ENCODE peak calls at places on chromosomes 7 and 10, in nine cellular contexts. Y is Calu3, S is substantia nigra, D is DMS79 treated with DMSO at 0.1 percent for 48 hours, P is NCI-H510A treated with DMSO at 0.1 percent for 48 hours, W is amniotic stem cell, T is Caki2, A is GM19239, I is hepatocyte. K is an unnamed sample.

GRCh38 chr10:26914898-26915297 is 54.1 kb upstream of the ABI1 start:
- DNase-seq in Y (no peak), S (no peak), D (no peak), P (no peak), W (no peak), T (no peak), A (no peak), I (no peak), K (no peak)

GRCh38 chr10:74683067-74683466 is 143.3 kb upstream of the KAT6B start:
- DNase-seq in Y (no peak), S (no peak), D (no peak), P (peak), W (no peak), T (no peak), A (no peak), I (no peak), K (no peak)

GRCh38 chr10:70584941-70585544 is 17.5 kb downstream of the PRF1 start:
- DNase-seq in Y (no peak), S (no peak), D (peak), P (peak), W (no peak), T (no peak), A (no peak), I (peak), K (peak)

GRCh38 chr7:36091571-36092176 is 61.4 kb upstream of the EEPD1 start:
- DNase-seq in Y (no peak), S (no peak), D (no peak), P (no peak), W (no peak), T (no peak), A (no peak), I (no peak), K (no peak)

GRCh38 chr10:124002391-124003069 is 90.9 kb downstream of the CHST15 start:
- DNase-seq in Y (no peak), S (no peak), D (no peak), P (no peak), W (no peak), T (no peak), A (no peak), I (no peak), K (no peak)

GRCh38 chr10:27779462-27779861 is 33.8 kb upstream of the MKX start:
- DNase-seq in Y (no peak), S (no peak), D (no peak), P (no peak), W (no peak), T (no peak), A (no peak), I (no peak), K (no peak)

GRCh38 chr7:4753610-4754432 is 21.6 kb upstream of the AP5Z1 start:
- DNase-seq in Y (peak), S (peak), D (peak), P (peak), W (peak), T (peak), A (peak), I (peak), K (peak)

GRCh38 chr7:41029072-41029492 is 673.8 kb downstream of the INHBA start:
- DNase-seq in Y (peak), S (no peak), D (no peak), P (no peak), W (peak), T (peak), A (no peak), I (peak), K (no peak)

GRCh38 chr10:91672021-91672608 is 39.2 kb upstream of the PPP1R3C start:
- DNase-seq in Y (no peak), S (no peak), D (peak), P (peak), W (peak), T (no peak), A (no peak), I (peak), K (no peak)

GRCh38 chr7:143375298-143376034 is 5.7 kb upstream of the ZYX start:
- DNase-seq in Y (no peak), S (no peak), D (no peak), P (no peak), W (no peak), T (no peak), A (no peak), I (no peak), K (no peak)

GRCh38 chr10:30059209-30060107 is at the start of gene JCAD:
- DNase-seq in Y (peak), S (peak), D (no peak), P (peak), W (no peak), T (peak), A (peak), I (peak), K (peak)

GRCh38 chr10:79385392-79385795 is 38.1 kb downstream of the PPIF start:
- DNase-seq in Y (no peak), S (no peak), D (no peak), P (no peak), W (no peak), T (no peak), A (no peak), I (no peak), K (no peak)

GRCh38 chr7:158043461-158044155 is 544.0 kb downstream of the PTPRN2 start:
- DNase-seq in Y (no peak), S (no peak), D (peak), P (no peak), W (no peak), T (no peak), A (no peak), I (no peak), K (no peak)

GRCh38 chr10:105252908-105253307 is 611.8 kb downstream of the SORCS3 start:
- DNase-seq in Y (no peak), S (no peak), D (no peak), P (no peak), W (no peak), T (peak), A (no peak), I (no peak), K (no peak)

GRCh38 chr7:105013818-105014724 is at the start of gene KMT2E:
- DNase-seq in Y (peak), S (peak), D (peak), P (peak), W (peak), T (peak), A (no peak), I (peak), K (peak)

GRCh38 chr7:43537765-43538403 is 45.0 kb upstream of the STK17A start:
- DNase-seq in Y (no peak), S (no peak), D (no peak), P (no peak), W (no peak), T (peak), A (no peak), I (no peak), K (no peak)

GRCh38 chr7:84073476-84073875 is 121.1 kb downstream of the SEMA3A start:
- DNase-seq in Y (no peak), S (no peak), D (no peak), P (no peak), W (no peak), T (no peak), A (no peak), I (no peak), K (no peak)

GRCh38 chr7:145928937-145929336 is 187.7 kb upstream of the CNTNAP2 start:
- DNase-seq in Y (no peak), S (no peak), D (no peak), P (no peak), W (no peak), T (no peak), A (no peak), I (no peak), K (no peak)

GRCh38 chr10:97887399-97887798 is 37.8 kb downstream of the GOLGA7B start:
- DNase-seq in Y (no peak), S (no peak), D (no peak), P (no peak), W (no peak), T (no peak), A (no peak), I (no peak), K (peak)

GRCh38 chr7:128201690-128202085 is 39.4 kb upstream of the LEP start:
- DNase-seq in Y (no peak), S (no peak), D (no peak), P (no peak), W (no peak), T (no peak), A (no peak), I (no peak), K (no peak)

GRCh38 chr10:63005246-63005645 is 127.9 kb upstream of the NRBF2 start:
- DNase-seq in Y (no peak), S (no peak), D (no peak), P (no peak), W (no peak), T (no peak), A (no peak), I (no peak), K (no peak)

GRCh38 chr7:132584796-132585494 is 8.7 kb upstream of the PLXNA4 start:
- DNase-seq in Y (no peak), S (no peak), D (no peak), P (no peak), W (no peak), T (no peak), A (no peak), I (no peak), K (no peak)

GRCh38 chr10:78690354-78691111 is 378.2 kb upstream of the ZMIZ1 start:
- DNase-seq in Y (no peak), S (no peak), D (no peak), P (no peak), W (no peak), T (no peak), A (no peak), I (no peak), K (no peak)

GRCh38 chr10:110425684-110426293 is 71.9 kb upstream of the DUSP5 start:
- DNase-seq in Y (no peak), S (no peak), D (no peak), P (no peak), W (peak), T (no peak), A (peak), I (no peak), K (no peak)

GRCh38 chr7:95766086-95766485 is 6.3 kb upstream of the DYNC1I1 start:
- DNase-seq in Y (no peak), S (no peak), D (no peak), P (no peak), W (no peak), T (no peak), A (no peak), I (no peak), K (no peak)

GRCh38 chr7:43372656-43373355 is 210.1 kb upstream of the STK17A start:
- DNase-seq in Y (no peak), S (no peak), D (no peak), P (no peak), W (no peak), T (no peak), A (no peak), I (no peak), K (no peak)

GRCh38 chr7:27235387-27236052 is 7.1 kb upstream of the EVX1 start:
- DNase-seq in Y (peak), S (peak), D (peak), P (peak), W (no peak), T (peak), A (no peak), I (peak), K (no peak)

GRCh38 chr7:47570649-47571050 is 11.3 kb downstream of the TNS3 start:
- DNase-seq in Y (no peak), S (no peak), D (no peak), P (no peak), W (no peak), T (no peak), A (no peak), I (no peak), K (no peak)

K was measured in aorta.